ENCODE peak calls at places on chromosomes 4 and X, in seven cellular contexts. L is T-cell; N is HFFc6; F is hypothalamus; V is activated naive CD8-positive, alpha-beta T cell treated with anti-CD3 and anti-CD28 coated beads, Interleukin-2, amount 50 U/mL, for 16 hours; A is GM06990; E is NCI-H1092. G is an unnamed sample.

GRCh38 chr4:33107813-33108212 is 2387.6 kb downstream of the PCDH7 start:
- DNase-seq in A (no peak), E (no peak), L (no peak), V (no peak), N (no peak), F (no peak), G (no peak)

GRCh38 chr4:40555176-40555900 is 74.3 kb downstream of the RBM47 start:
- DNase-seq in F (no peak), N (no peak), V (no peak), L (no peak), A (no peak), E (no peak), G (no peak)

GRCh38 chr4:66574145-66574978 is 904.1 kb upstream of the EPHA5 start:
- DNase-seq in A (no peak), F (no peak), E (no peak), V (no peak), N (peak), L (no peak), G (no peak)

GRCh38 chr4:89681219-89681618 is 155.7 kb downstream of the SNCA start:
- DNase-seq in E (no peak), F (no peak), V (no peak), N (no peak), A (no peak), L (no peak), G (no peak)

GRCh38 chrX:9466115-9466495 is 1.2 kb downstream of the TBL1X start:
- DNase-seq in N (no peak), L (no peak), A (peak), E (peak), F (peak), V (no peak), G (no peak)

GRCh38 chr4:73690051-73690744 is 50.2 kb upstream of the CXCL8 start:
- DNase-seq in A (no peak), V (no peak), N (peak), E (no peak), L (no peak), F (no peak), G (no peak)

GRCh38 chr4:154164931-154165839 is 326.4 kb downstream of the DCHS2 start:
- DNase-seq in V (no peak), E (no peak), N (peak), A (peak), L (no peak), F (no peak), G (no peak)

GRCh38 chr4:107945809-107946208 is 14.5 kb downstream of the CYP2U1 start:
- DNase-seq in V (no peak), N (no peak), F (no peak), L (no peak), E (no peak), A (no peak), G (no peak)

GRCh38 chrX:40864972-40865371 is 129.6 kb upstream of the MED14 start:
- DNase-seq in A (no peak), N (peak), F (no peak), L (no peak), V (no peak), E (no peak), G (no peak)

GRCh38 chr4:152308925-152309324 is 227.0 kb downstream of the FBXW7 start:
- DNase-seq in A (no peak), E (peak), N (no peak), F (no peak), L (no peak), V (no peak), G (no peak)

GRCh38 chr4:26424838-26425237 is 65.4 kb downstream of the CCKAR start:
- DNase-seq in V (no peak), N (no peak), A (no peak), F (no peak), E (no peak), L (no peak), G (no peak)

GRCh38 chr4:123587983-123588494 is 191.4 kb downstream of the SPRY1 start:
- DNase-seq in V (no peak), N (peak), L (no peak), E (no peak), F (no peak), A (no peak), G (no peak)

GRCh38 chr4:33831667-33832066 is 2412.6 kb downstream of the ARAP2 start:
- DNase-seq in V (no peak), N (peak), E (no peak), L (no peak), A (no peak), F (no peak), G (no peak)

GRCh38 chr4:126906466-126906865 is 726.3 kb upstream of the INTU start:
- DNase-seq in N (no peak), V (no peak), L (no peak), E (no peak), A (no peak), F (no peak), G (no peak)

GRCh38 chrX:127578395-127578794 is 473.8 kb downstream of the ACTRT1 start:
- DNase-seq in V (no peak), L (no peak), E (no peak), F (no peak), A (no peak), N (no peak), G (no peak)

GRCh38 chrX:70360366-70360765 is 62.7 kb upstream of the GDPD2 start:
- DNase-seq in N (no peak), A (no peak), L (no peak), V (no peak), F (no peak), E (no peak), G (no peak)

GRCh38 chrX:105533951-105534350 is 288.4 kb upstream of the NRK start:
- DNase-seq in V (no peak), F (no peak), L (no peak), N (no peak), E (no peak), A (no peak), G (no peak)

GRCh38 chrX:132292753-132293152 is 73.5 kb upstream of the RAP2C start:
- DNase-seq in E (no peak), V (no peak), A (peak), N (peak), L (peak), F (no peak), G (no peak)

GRCh38 chrX:20274121-20274520 is 7.4 kb upstream of the RPS6KA3 start:
- DNase-seq in E (no peak), V (no peak), F (no peak), L (no peak), N (no peak), A (no peak), G (no peak)

GRCh38 chr4:24857996-24858395 is 54.8 kb downstream of the CCDC149 start:
- DNase-seq in E (no peak), V (no peak), N (peak), L (no peak), A (no peak), F (no peak), G (no peak)

GRCh38 chr4:139921551-139922184 is 232.3 kb downstream of the MAML3 start:
- DNase-seq in F (no peak), V (no peak), N (no peak), E (peak), A (no peak), L (no peak), G (no peak)

GRCh38 chr4:111636961-111637556 is 508.2 kb upstream of the FAM241A start:
- DNase-seq in V (no peak), F (no peak), E (no peak), L (no peak), N (no peak), A (no peak), G (no peak)

GRCh38 chr4:98572697-98573096 is 85.7 kb downstream of the TSPAN5 start:
- DNase-seq in N (no peak), V (no peak), E (no peak), L (no peak), A (no peak), F (no peak), G (no peak)

GRCh38 chr4:2338754-2339457 is 77.0 kb upstream of the MXD4 start:
- DNase-seq in V (no peak), L (no peak), A (no peak), F (no peak), N (no peak), E (no peak), G (no peak)

GRCh38 chr4:10534820-10535219 is 77.6 kb upstream of the ZNF518B start:
- DNase-seq in E (no peak), N (no peak), L (no peak), A (peak), V (no peak), F (no peak), G (no peak)

GRCh38 chr4:83109480-83110221 is 4.9 kb downstream of the PLAC8 start:
- DNase-seq in E (peak), A (peak), F (peak), L (peak), N (peak), V (no peak), G (no peak)

GRCh38 chr4:182642831-182643230 is 274.4 kb downstream of the DCTD start:
- DNase-seq in N (peak), E (no peak), F (no peak), V (no peak), L (no peak), A (no peak), G (no peak)

GRCh38 chr4:96524311-96524875 is 684.5 kb downstream of the PDHA2 start:
- DNase-seq in V (no peak), N (no peak), F (no peak), L (no peak), A (no peak), E (no peak), G (no peak)

G was measured in caudate nucleus.